ENCODE peak calls at places on chromosomes 3 and 15, in eight cellular contexts. Y, P, K, Q, C, O, Z and X are unnamed samples.

GRCh38 chr15:38144921-38145320 is 107.7 kb upstream of the SPRED1 start:
- DNase-seq in O (no peak), C (no peak), Q (no peak), Z (no peak), Y (no peak), P (no peak), K (no peak), X (no peak)

GRCh38 chr3:171284308-171285075 is 175.7 kb downstream of the TNIK start:
- DNase-seq in C (no peak), Q (no peak), K (no peak), P (no peak), O (no peak), Z (peak; percentile 94), Y (no peak), X (no peak)

GRCh38 chr3:114860526-114860925 is 286.6 kb downstream of the ZBTB20 start:
- DNase-seq in P (no peak), K (no peak), O (no peak), Z (no peak), Q (no peak), Y (no peak), C (no peak), X (no peak)

GRCh38 chr3:184801241-184801640 is 10.7 kb upstream of the VPS8 start:
- DNase-seq in Z (no peak), K (no peak), O (no peak), Q (no peak), Y (no peak), C (no peak), P (no peak), X (no peak)

GRCh38 chr15:63504979-63505841 is 817 bp downstream of the USP3 start:
- DNase-seq in C (peak; percentile 35), Q (peak; percentile 50), Y (no peak), P (peak; percentile 74), K (peak; percentile 79), O (peak; percentile 49), Z (peak; percentile 79), X (peak; percentile 74)

GRCh38 chr3:126551839-126552687 is 6.7 kb downstream of the C3orf22 start:
- DNase-seq in O (no peak), Y (no peak), C (no peak), Z (no peak), K (no peak), P (peak; percentile 34), Q (peak; percentile 1), X (no peak)

GRCh38 chr15:32656091-32656860 is 14.8 kb downstream of the SCG5 start:
- DNase-seq in Z (no peak), C (no peak), P (no peak), K (no peak), Q (no peak), O (no peak), Y (no peak), X (no peak)

GRCh38 chr3:108125550-108126071 is 34.8 kb upstream of the CD47 start:
- DNase-seq in K (no peak), Y (no peak), Z (no peak), P (no peak), O (no peak), C (peak; percentile 62), Q (peak; percentile 71), X (no peak)

GRCh38 chr3:45528429-45528828 is 66.1 kb upstream of the LIMD1 start:
- DNase-seq in Q (no peak), Z (peak; percentile 50), O (peak; percentile 63), C (no peak), P (no peak), Y (no peak), K (no peak), X (no peak)

GRCh38 chr3:188468672-188469071 is 314.7 kb downstream of the LPP start:
- DNase-seq in Q (no peak), Z (no peak), P (no peak), Y (no peak), C (no peak), O (peak; percentile 35), K (no peak), X (no peak)

GRCh38 chr15:66785637-66786036 is 83.6 kb downstream of the SMAD6 start:
- DNase-seq in Q (no peak), K (no peak), Y (no peak), C (no peak), Z (no peak), P (no peak), O (no peak), X (no peak)

GRCh38 chr15:82150645-82151044 is 104.8 kb upstream of the MEX3B start:
- DNase-seq in P (no peak), O (no peak), K (no peak), Z (no peak), C (no peak), Y (no peak), Q (no peak), X (no peak)

GRCh38 chr3:179730508-179730907 is 77.7 kb downstream of the USP13 start:
- DNase-seq in O (no peak), C (no peak), P (no peak), Y (no peak), Q (no peak), K (no peak), Z (no peak), X (no peak)

GRCh38 chr3:150545419-150546225 is 674 bp downstream of the SERP1 start:
- DNase-seq in Q (no peak), Z (peak; percentile 50), O (peak; percentile 42), P (peak; percentile 75), K (peak; percentile 45), Y (peak; percentile 70), C (peak; percentile 40), X (peak; percentile 60)

GRCh38 chr3:37498126-37499039 is 324.0 kb upstream of the LRRFIP2 start:
- DNase-seq in C (no peak), K (no peak), Z (no peak), Y (no peak), O (no peak), P (no peak), Q (no peak), X (no peak)

GRCh38 chr3:128218476-128218829 is 65.2 kb downstream of the EEFSEC start:
- DNase-seq in O (no peak), Y (no peak), K (no peak), Q (no peak), C (no peak), Z (no peak), P (no peak), X (no peak)